ENCODE peak calls at places on chromosomes 7 and 10, in ten cellular contexts. J is adrenal gland; H is heart right ventricle; C is fibroblast of lung; L is AG04450; X is CD8-positive, alpha-beta T cell; V is stomach; P is upper lobe of right lung; G is lower lobe of right lung; U is endothelial cell of umbilical vein. A is an unnamed sample. For H3K27me3, the result is how much of the 10 kb centered on the place peaks cover.

GRCh38 chr7:57202274-57202673 is 70.0 kb upstream of the ZNF479 start:
- DNase-seq in J (no peak), H (no peak), C (no peak), L (no peak), X (peak), V (no peak), P (peak), G (peak), U (no peak), A (no peak)

GRCh38 chr7:158885624-158886023 is 29.3 kb downstream of the DYNC2I1 start:
- DNase-seq in J (no peak), H (no peak), C (no peak), L (no peak), X (no peak), V (no peak), P (no peak), G (no peak), U (peak), A (no peak)

GRCh38 chr7:133699390-133699789 is 427.8 kb upstream of the LRGUK start:
- DNase-seq in J (no peak), H (no peak), C (peak), L (no peak), X (no peak), V (no peak), P (no peak), G (no peak), U (no peak), A (no peak)

GRCh38 chr10:32795598-32796183 is 162.3 kb downstream of the ITGB1 start:
- DNase-seq in J (no peak), H (no peak), C (peak), L (no peak), X (no peak), V (no peak), P (no peak), G (no peak), U (peak), A (no peak)

GRCh38 chr7:124655990-124656389 is 109.6 kb downstream of the GPR37 start:
- DNase-seq in J (no peak), H (no peak), C (no peak), L (no peak), X (no peak), V (no peak), P (no peak), G (no peak), U (no peak), A (no peak)

GRCh38 chr10:84822926-84823325 is 494.5 kb downstream of the CCSER2 start:
- DNase-seq in J (no peak), H (no peak), C (peak), L (no peak), X (no peak), V (no peak), P (no peak), G (no peak), U (no peak), A (no peak)

GRCh38 chr7:32290015-32290414 is 200.2 kb downstream of the LSM5 start:
- DNase-seq in J (no peak), H (peak), C (no peak), L (no peak), X (no peak), V (no peak), P (peak), G (no peak), U (no peak), A (no peak)

GRCh38 chr7:159094030-159094740 is 50.5 kb downstream of the VIPR2 start:
- DNase-seq in J (no peak), H (no peak), C (no peak), L (no peak), X (no peak), V (peak), P (peak), G (no peak), U (no peak), A (no peak)

GRCh38 chr7:2920956-2921708 is 77.0 kb upstream of the GNA12 start:
- DNase-seq in J (no peak), H (no peak), C (no peak), L (no peak), X (no peak), V (no peak), P (no peak), G (no peak), U (no peak), A (peak)

GRCh38 chr7:30184804-30185487 is 50.2 kb downstream of the MTURN start:
- DNase-seq in J (peak), H (no peak), C (peak), L (no peak), X (no peak), V (no peak), P (no peak), G (no peak), U (no peak), A (no peak)

GRCh38 chr7:33601884-33602283 is 303.5 kb upstream of the BMPER start:
- DNase-seq in J (no peak), H (no peak), C (no peak), L (no peak), X (no peak), V (no peak), P (no peak), G (no peak), U (no peak), A (no peak)

GRCh38 chr10:21705828-21706176 is 171.8 kb downstream of the MLLT10 start:
- DNase-seq in J (no peak), H (no peak), C (no peak), L (no peak), X (no peak), V (no peak), P (no peak), G (no peak), U (peak), A (no peak)

GRCh38 chr7:40101201-40101600 is 33.2 kb downstream of the MPLKIP start:
- DNase-seq in J (no peak), H (no peak), C (no peak), L (no peak), X (no peak), V (no peak), P (no peak), G (no peak), U (no peak), A (no peak)

GRCh38 chr7:11127112-11127785 is 153.6 kb downstream of the PHF14 start:
- DNase-seq in J (no peak), H (no peak), C (no peak), L (no peak), X (no peak), V (no peak), P (no peak), G (no peak), U (no peak), A (no peak)

GRCh38 chr10:87658858-87659555 is 671 bp upstream of the PAPSS2 start:
- DNase-seq in J (peak), H (no peak), C (no peak), L (no peak), X (no peak), V (peak), P (no peak), G (no peak), U (peak), A (no peak)

DNA sequence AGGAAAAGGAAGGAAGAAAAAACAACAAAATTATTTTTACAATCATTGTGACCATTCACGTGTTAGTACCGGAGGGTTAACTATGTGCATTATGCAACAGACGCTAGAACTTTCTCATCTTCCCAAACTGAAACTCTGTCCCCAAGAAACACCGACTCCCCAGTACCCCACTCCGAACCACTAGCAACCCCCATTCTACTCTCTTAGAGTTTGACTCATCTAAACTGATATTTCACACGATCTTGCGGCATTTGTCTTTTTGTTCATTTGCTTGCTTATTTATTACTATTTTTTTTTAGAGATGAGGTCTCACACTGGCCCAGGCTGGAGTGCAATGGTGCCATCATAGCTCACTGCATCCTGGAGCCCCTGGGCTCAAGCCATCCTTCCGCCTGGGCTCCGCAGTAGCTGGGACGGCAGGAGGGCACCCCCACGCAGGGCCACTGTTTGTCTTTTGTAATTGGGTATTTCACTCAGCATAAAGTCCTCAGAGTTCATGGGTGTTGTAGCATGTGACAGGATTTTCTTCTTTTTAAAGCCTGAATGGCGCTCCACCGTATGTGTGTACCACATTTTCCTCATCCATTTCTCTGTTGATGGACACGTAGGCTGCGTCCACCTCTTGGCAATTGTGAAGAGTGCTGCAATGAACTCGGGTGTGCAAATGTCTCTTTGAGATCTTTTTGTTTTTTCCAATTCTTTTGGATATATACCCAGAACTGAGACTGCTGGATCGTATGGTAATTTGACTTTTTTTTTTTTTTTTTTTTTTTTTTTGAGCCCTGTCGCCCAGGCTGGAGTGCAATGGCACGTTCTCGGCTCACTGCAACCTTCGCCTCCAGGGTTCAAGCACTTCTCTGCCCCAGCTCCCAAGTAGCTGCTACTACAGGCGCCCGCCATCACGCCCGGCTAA is 9.5 kb downstream of the MNX1 start:
- DNase-seq in J (no peak), H (no peak), C (no peak), L (no peak), X (no peak), V (peak), P (peak), G (no peak), U (no peak), A (no peak)
- H3K27me3 ChIP-seq in J (half or more), H (half or more), C (half or more), L (half or more), X (under half), V (under half), P (half or more), G (half or more), U (half or more), A (under half)

GRCh38 chr7:5869691-5870090 is 10.9 kb upstream of the OCM start:
- DNase-seq in J (no peak), H (no peak), C (no peak), L (no peak), X (no peak), V (no peak), P (no peak), G (no peak), U (no peak), A (no peak)
- H3K4me3 ChIP-seq in J (no peak), H (no peak), C (no peak), L (no peak), X (no peak), V (no peak), P (no peak), G (no peak), U (no peak), A (no peak)

DNA sequence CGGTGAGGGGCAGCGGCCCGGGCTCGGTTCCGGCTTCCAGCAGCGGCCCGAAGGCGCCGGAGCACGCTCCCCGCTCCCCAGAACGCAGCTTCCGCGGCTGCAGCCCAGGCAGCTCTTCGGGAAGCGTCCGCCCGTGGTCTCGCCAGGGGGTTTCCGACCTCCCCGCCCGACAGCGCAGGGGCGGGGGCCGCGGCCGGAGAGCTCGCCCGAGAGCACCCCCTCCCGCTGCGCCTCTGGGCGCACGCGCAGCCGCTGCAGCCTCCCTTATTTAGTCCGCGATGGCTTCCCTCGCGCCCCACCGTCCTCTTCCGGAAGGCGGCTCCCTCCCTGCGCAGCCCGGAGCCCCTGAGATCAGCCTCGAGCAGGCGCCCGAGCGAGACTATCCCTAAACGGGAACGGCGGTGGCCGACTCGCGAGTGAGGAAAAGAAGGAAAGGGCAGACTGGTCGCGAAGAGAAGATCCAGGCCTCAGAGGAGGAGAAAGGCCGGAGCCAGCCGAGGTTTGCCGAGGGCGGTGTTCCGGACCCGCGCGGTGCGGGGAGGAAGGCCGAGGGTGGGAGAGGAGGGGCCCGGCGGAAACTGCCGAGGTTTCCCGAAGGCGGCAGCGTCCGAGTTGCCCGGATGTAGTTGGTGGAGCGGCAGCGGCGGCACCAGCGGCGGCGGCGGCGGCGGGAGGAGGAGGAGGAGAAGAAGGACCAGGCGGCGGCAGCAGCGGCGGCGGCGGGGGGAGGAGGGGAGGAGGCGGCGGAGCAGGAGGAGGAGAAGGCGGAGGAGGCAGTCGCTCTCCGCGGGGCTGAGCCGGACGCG is at the start of gene WAC:
- DNase-seq in J (peak), H (peak), C (peak), L (peak), X (peak), V (peak), P (peak), G (peak), U (peak), A (peak)
- TF ChIP-seq CTCF in J (no peak), H (peak), C (no peak), L (no peak), X (no peak), V (peak), P (peak), G (peak), U (no peak), A (no peak)

DNA sequence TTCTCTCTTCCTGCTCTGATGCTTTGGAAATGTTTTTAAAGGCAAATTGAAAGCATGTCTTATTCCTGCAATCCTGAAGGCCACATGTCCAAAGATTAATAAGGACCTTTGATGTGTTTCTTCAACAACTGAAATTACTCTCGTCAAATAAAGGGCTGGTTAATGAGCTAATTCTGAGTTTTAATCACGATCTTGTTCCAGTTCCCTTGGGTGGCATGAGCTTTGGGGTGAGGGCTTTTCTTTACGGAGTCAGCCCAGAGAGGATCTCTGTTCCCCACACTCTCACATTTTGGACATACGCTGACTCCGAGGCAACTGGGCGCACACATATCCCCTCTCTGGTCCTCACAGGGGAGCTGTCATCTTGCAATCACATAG is 397 bp upstream of the GDF10 start:
- DNase-seq in J (no peak), H (no peak), C (no peak), L (no peak), X (no peak), V (no peak), P (no peak), G (no peak), U (no peak), A (no peak)
- H3K27me3 ChIP-seq in J (under half), H (under half), C (under half), L (half or more), X (under half), V (under half), P (under half), G (under half), U (under half), A (under half)

GRCh38 chr10:89032141-89032814 is 41.7 kb downstream of the FAS start:
- DNase-seq in J (no peak), H (no peak), C (peak), L (peak), X (no peak), V (no peak), P (peak), G (peak), U (peak), A (peak)
- H3K4me3 ChIP-seq in J (no peak), H (no peak), C (no peak), L (no peak), X (no peak), V (no peak), P (no peak), G (no peak), U (no peak), A (peak)

DNA sequence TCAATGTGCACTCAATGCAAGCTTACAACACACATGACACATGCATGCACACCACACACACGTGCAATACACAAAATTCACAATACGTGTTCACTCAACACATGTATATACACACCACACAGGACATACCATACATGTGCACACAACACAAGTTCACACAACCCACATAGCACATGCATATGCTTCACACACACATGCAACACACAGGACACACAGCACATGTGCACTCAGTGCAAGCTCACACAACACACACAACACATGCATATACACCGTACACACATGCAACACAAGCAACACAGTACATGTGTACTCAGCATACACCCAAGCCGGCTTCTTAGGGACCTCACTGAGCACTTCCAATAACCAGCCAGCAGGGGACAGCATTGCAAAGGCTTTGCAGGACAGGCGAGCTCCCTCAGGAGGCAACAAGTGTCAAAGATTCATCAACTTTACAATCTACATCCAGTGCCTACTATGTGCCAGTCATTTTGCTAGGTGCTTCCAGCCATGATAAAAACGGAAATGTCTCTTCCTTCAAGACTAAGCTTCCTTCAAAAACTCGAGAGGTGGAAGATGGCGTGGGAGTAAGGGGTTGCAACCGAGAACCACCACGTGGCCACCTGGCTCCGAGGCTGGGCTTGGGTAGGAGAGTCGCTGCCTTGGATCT is 61.1 kb downstream of the JCAD start:
- DNase-seq in J (peak), H (peak), C (peak), L (peak), X (peak), V (peak), P (peak), G (peak), U (peak), A (peak)
- TF ChIP-seq CTCF in J (peak), H (peak), C (peak), L (peak), X (peak), V (peak), P (peak), G (peak), U (peak), A (peak)

GRCh38 chr10:102242118-102242485 is 790 bp upstream of the PITX3 start:
- DNase-seq in J (no peak), H (no peak), C (no peak), L (no peak), X (no peak), V (no peak), P (no peak), G (no peak), U (no peak), A (no peak)
- H3K27me3 ChIP-seq in J (under half), H (under half), C (under half), L (under half), X (under half), V (under half), P (under half), G (under half), U (under half), A (under half)

GRCh38 chr7:142797342-142797798 is 26.6 kb downstream of the PRSS2 start:
- DNase-seq in J (no peak), H (no peak), C (no peak), L (no peak), X (no peak), V (no peak), P (no peak), G (no peak), U (no peak), A (peak)
- H3K4me3 ChIP-seq in J (no peak), H (peak), C (no peak), L (no peak), X (peak), V (peak), P (peak), G (peak), U (peak), A (peak)

GRCh38 chr7:26399747-26400146 is 108.1 kb downstream of the SNX10 start:
- DNase-seq in J (no peak), H (no peak), C (no peak), L (no peak), X (no peak), V (no peak), P (no peak), G (no peak), U (no peak), A (no peak)

GRCh38 chr7:26397786-26398435 is 106.2 kb downstream of the SNX10 start:
- DNase-seq in J (peak), H (peak), C (no peak), L (no peak), X (no peak), V (no peak), P (no peak), G (no peak), U (no peak), A (no peak)

GRCh38 chr7:26397326-26397725 is 105.7 kb downstream of the SNX10 start:
- DNase-seq in J (peak), H (no peak), C (no peak), L (no peak), X (no peak), V (no peak), P (no peak), G (no peak), U (no peak), A (no peak)

GRCh38 chr7:26398436-26399308 is 107.0 kb downstream of the SNX10 start:
- DNase-seq in J (peak), H (peak), C (peak), L (no peak), X (no peak), V (peak), P (peak), G (peak), U (peak), A (peak)

GRCh38 chr7:26399309-26399610 is 107.6 kb downstream of the SNX10 start:
- DNase-seq in J (peak), H (peak), C (peak), L (no peak), X (no peak), V (peak), P (no peak), G (peak), U (peak), A (no peak)
- TF ChIP-seq CTCF in J (peak), H (no peak), C (peak), L (no peak), X (no peak), V (no peak), P (peak), G (peak), U (peak), A (peak)

A was measured in PC-9.